ENCODE peak calls at places on chromosomes 4 and X, in ten cellular contexts. L is NCI-H1105, G is fibroblast of the aortic adventitia, Q is MM.1S, F is NCI-H82, E is dermis blood vessel endothelial cell, J is prostate gland, O is GM13977, Y is NCI-H2081, Z is Daoy. U is an unnamed sample.

GRCh38 chrX:10945463-10945862 is 165.7 kb upstream of the HCCS start:
- DNase-seq in L (no peak), G (peak; percentile 43), Q (no peak), F (no peak), E (no peak), J (no peak), O (no peak), Y (no peak), Z (no peak), U (no peak)

GRCh38 chr4:3190549-3190948 is 58.4 kb upstream of the MSANTD1 start:
- DNase-seq in L (no peak), G (no peak), Q (no peak), F (no peak), E (no peak), J (no peak), O (no peak), Y (no peak), Z (no peak), U (no peak)

GRCh38 chrX:107985032-107985431 is 2.9 kb upstream of the TEX13B start:
- DNase-seq in L (no peak), G (no peak), Q (no peak), F (no peak), E (no peak), J (no peak), O (no peak), Y (no peak), Z (no peak), U (no peak)

GRCh38 chrX:36978886-36979285 is 29.3 kb upstream of the FAM47C start:
- DNase-seq in L (no peak), G (peak; percentile 0), Q (no peak), F (no peak), E (peak; percentile 26), J (no peak), O (no peak), Y (no peak), Z (peak; percentile 34), U (no peak)

GRCh38 chr4:3766791-3767561 is 791 bp downstream of the ADRA2C start:
- DNase-seq in L (no peak), G (no peak), Q (no peak), F (peak; percentile 80), E (peak; percentile 17), J (no peak), O (no peak), Y (no peak), Z (no peak), U (no peak)

GRCh38 chr4:158442736-158443135 is 78.9 kb upstream of the RXFP1 start:
- DNase-seq in L (no peak), G (no peak), Q (no peak), F (no peak), E (no peak), J (no peak), O (no peak), Y (no peak), Z (no peak), U (no peak)

GRCh38 chr4:158825443-158826036 is 56.7 kb downstream of the FNIP2 start:
- DNase-seq in L (no peak), G (no peak), Q (no peak), F (no peak), E (no peak), J (no peak), O (no peak), Y (no peak), Z (no peak), U (no peak)

GRCh38 chr4:1039493-1040343 is 28.3 kb downstream of the FGFRL1 start:
- DNase-seq in L (no peak), G (peak; percentile 63), Q (no peak), F (no peak), E (peak; percentile 14), J (peak; percentile 48), O (no peak), Y (no peak), Z (peak; percentile 51), U (no peak)

GRCh38 chr4:8283161-8283560 is 13.6 kb downstream of the HTRA3 start:
- DNase-seq in L (no peak), G (no peak), Q (no peak), F (no peak), E (no peak), J (no peak), O (no peak), Y (no peak), Z (no peak), U (no peak)

GRCh38 chr4:176792348-176793059 is at the start of gene VEGFC:
- DNase-seq in L (peak; percentile 26), G (peak; percentile 70), Q (peak; percentile 72), F (peak; percentile 66), E (peak; percentile 86), J (peak; percentile 59), O (peak; percentile 69), Y (peak; percentile 45), Z (peak; percentile 70), U (peak; percentile 31)

GRCh38 chr4:151673913-151674520 is 86.8 kb downstream of the GATB start:
- DNase-seq in L (no peak), G (no peak), Q (no peak), F (no peak), E (no peak), J (no peak), O (no peak), Y (no peak), Z (no peak), U (no peak)

GRCh38 chr4:139746430-139746829 is 80.8 kb downstream of the MGST2 start:
- DNase-seq in L (no peak), G (no peak), Q (no peak), F (peak; percentile 95), E (no peak), J (no peak), O (no peak), Y (no peak), Z (no peak), U (peak; percentile 13)